ENCODE peak calls at places on chromosomes 11 and 22, in five cellular contexts. I, U, B, W and T are unnamed samples.

GRCh38 chr11:27904358-27905055 is 203.4 kb downstream of the KIF18A start:
- DNase-seq in I (no peak), U (no peak), W (no peak), B (no peak), T (no peak)

GRCh38 chr22:44200855-44201550 is 20.3 kb downstream of the PARVG start:
- DNase-seq in B (no peak), U (no peak), W (no peak), I (no peak), T (no peak)

GRCh38 chr11:48216510-48216909 is at the start of gene OR4B1:
- DNase-seq in I (no peak), B (no peak), W (no peak), U (no peak), T (no peak)

GRCh38 chr11:59847620-59848019 is 2.3 kb upstream of the CBLIF start:
- DNase-seq in W (no peak), B (no peak), I (no peak), U (no peak), T (no peak)

GRCh38 chr11:72779495-72780128 is 14.2 kb downstream of the STARD10 start:
- DNase-seq in B (no peak), U (no peak), W (no peak), I (no peak), T (no peak)

GRCh38 chr22:46571642-46572250 is 34.3 kb upstream of the CELSR1 start:
- DNase-seq in U (no peak), I (no peak), W (no peak), B (no peak), T (no peak)

GRCh38 chr11:17206448-17206847 is 1.3 kb downstream of the PIK3C2A start:
- DNase-seq in U (no peak), I (no peak), B (no peak), W (no peak), T (no peak)

GRCh38 chr11:59756496-59756840 is 1.3 kb downstream of the STX3 start:
- DNase-seq in U (no peak), I (no peak), B (no peak), W (no peak), T (no peak)

GRCh38 chr22:21102659-21103267 is 57.0 kb downstream of the LRRC74B start:
- DNase-seq in I (no peak), W (peak), B (peak), U (peak), T (peak)

GRCh38 chr11:10893713-10894112 is 35.9 kb upstream of the ZBED5 start:
- DNase-seq in I (peak), B (no peak), W (no peak), U (no peak), T (no peak)

GRCh38 chr11:134278356-134278755 is 2.2 kb downstream of the GLB1L3 start:
- DNase-seq in W (no peak), B (no peak), U (no peak), I (no peak), T (no peak)

GRCh38 chr11:91792779-91793262 is 431.8 kb upstream of the FAT3 start:
- DNase-seq in I (no peak), W (no peak), U (no peak), B (no peak), T (no peak)

GRCh38 chr11:33753304-33753703 is 17.1 kb upstream of the CD59 start:
- DNase-seq in I (peak), U (no peak), B (no peak), W (no peak), T (no peak)

GRCh38 chr11:2813141-2813908 is 72.2 kb downstream of the CDKN1C start:
- DNase-seq in U (no peak), W (peak), I (peak), B (no peak), T (no peak)

GRCh38 chr11:413120-414081 is 1.4 kb downstream of the SIGIRR start:
- DNase-seq in I (no peak), B (no peak), U (no peak), W (no peak), T (no peak)

GRCh38 chr11:96391698-96392307 is 2.0 kb downstream of the JRKL start:
- DNase-seq in U (no peak), I (no peak), B (no peak), W (no peak), T (no peak)

GRCh38 chr11:2763939-2764338 is 64.1 kb upstream of the KCNQ1OT1 start:
- DNase-seq in B (no peak), I (no peak), W (no peak), U (no peak), T (no peak)

GRCh38 chr22:49270595-49271368 is 556.9 kb downstream of the BRD1 start:
- DNase-seq in W (no peak), B (no peak), U (no peak), I (no peak), T (no peak)

GRCh38 chr11:103709366-103709765 is 327.1 kb upstream of the DDI1 start:
- DNase-seq in I (no peak), W (no peak), U (no peak), B (no peak), T (no peak)

GRCh38 chr11:10534331-10534730 is 6.7 kb downstream of the RNF141 start:
- DNase-seq in I (no peak), B (no peak), W (no peak), U (no peak), T (no peak)